ENCODE peak calls at places on chromosomes 4 and X, in eight cellular contexts. X is AG04450, T is uterus, V is progenitor cell of endocrine pancreas, L is SIG-M5, Z is cardiac fibroblast, B is breast epithelium, D is amniotic epithelial cell. U is an unnamed sample.

GRCh38 chrX:107775000-107775733 is 420 bp downstream of the TSC22D3 start:
- DNase-seq in X (no peak), T (no peak), V (no peak), L (no peak), Z (no peak), B (no peak), D (no peak), U (no peak)

GRCh38 chrX:87572911-87573310 is 55.3 kb downstream of the KLHL4 start:
- DNase-seq in X (no peak), T (no peak), V (no peak), L (no peak), Z (peak), B (no peak), D (peak), U (no peak)

GRCh38 chrX:104712515-104712914 is 146.5 kb downstream of the IL1RAPL2 start:
- DNase-seq in X (no peak), T (no peak), V (no peak), L (no peak), Z (no peak), B (no peak), D (no peak), U (no peak)

GRCh38 chrX:104318330-104319009 is 63.7 kb upstream of the ESX1 start:
- DNase-seq in X (no peak), T (no peak), V (no peak), L (no peak), Z (peak), B (no peak), D (peak), U (no peak)

GRCh38 chr4:1939664-1940509 is 68.7 kb downstream of the NSD2 start:
- DNase-seq in X (peak), T (no peak), V (no peak), L (no peak), Z (peak), B (no peak), D (peak), U (no peak)

GRCh38 chrX:69305333-69306062 is 140.2 kb upstream of the PJA1 start:
- DNase-seq in X (no peak), T (no peak), V (no peak), L (no peak), Z (no peak), B (no peak), D (no peak), U (no peak)

GRCh38 chrX:2478546-2479419 is 22.0 kb downstream of the DHRSX start:
- DNase-seq in X (no peak), T (no peak), V (no peak), L (no peak), Z (no peak), B (no peak), D (no peak), U (no peak)

GRCh38 chrX:40083120-40083978 is 14.4 kb downstream of the BCOR start:
- DNase-seq in X (no peak), T (peak), V (peak), L (no peak), Z (no peak), B (no peak), D (no peak), U (no peak)

GRCh38 chrX:21725498-21725897 is 32.4 kb downstream of the SMPX start:
- DNase-seq in X (peak), T (no peak), V (no peak), L (no peak), Z (peak), B (no peak), D (peak), U (no peak)

GRCh38 chr4:878796-879729 is 53.1 kb downstream of the GAK start:
- DNase-seq in X (no peak), T (no peak), V (no peak), L (no peak), Z (no peak), B (no peak), D (no peak), U (no peak)

GRCh38 chr4:20982544-20982943 is 282.3 kb downstream of the PACRGL start:
- DNase-seq in X (no peak), T (no peak), V (no peak), L (no peak), Z (no peak), B (no peak), D (no peak), U (no peak)

GRCh38 chr4:176925962-176926361 is 133.2 kb upstream of the VEGFC start:
- DNase-seq in X (no peak), T (no peak), V (no peak), L (no peak), Z (no peak), B (no peak), D (no peak), U (no peak)

GRCh38 chr4:73420615-73421014 is 15.4 kb upstream of the AFP start:
- DNase-seq in X (no peak), T (no peak), V (no peak), L (no peak), Z (no peak), B (no peak), D (no peak), U (no peak)

GRCh38 chr4:5376015-5376414 is 324.7 kb downstream of the STK32B start:
- DNase-seq in X (no peak), T (no peak), V (no peak), L (no peak), Z (no peak), B (no peak), D (no peak), U (no peak)

GRCh38 chr4:175066923-175067627 is 148.9 kb downstream of the ADAM29 start:
- DNase-seq in X (no peak), T (no peak), V (no peak), L (no peak), Z (no peak), B (no peak), D (no peak), U (no peak)

GRCh38 chr4:156889616-156890594 is 81.7 kb downstream of the PDGFC start:
- DNase-seq in X (peak), T (no peak), V (no peak), L (no peak), Z (peak), B (no peak), D (peak), U (no peak)

GRCh38 chr4:128347930-128348660 is 60.5 kb upstream of the PGRMC2 start:
- DNase-seq in X (no peak), T (no peak), V (no peak), L (no peak), Z (peak), B (no peak), D (peak), U (no peak)

GRCh38 chrX:40173662-40174593 is 76.2 kb upstream of the BCOR start:
- DNase-seq in X (no peak), T (peak), V (no peak), L (no peak), Z (no peak), B (no peak), D (peak), U (peak)

GRCh38 chr4:140748171-140748570 is 8.0 kb downstream of the TBC1D9 start:
- DNase-seq in X (no peak), T (no peak), V (no peak), L (no peak), Z (no peak), B (no peak), D (no peak), U (no peak)

GRCh38 chr4:646460-646859 is 21.1 kb downstream of the PDE6B start:
- DNase-seq in X (no peak), T (no peak), V (no peak), L (no peak), Z (no peak), B (no peak), D (no peak), U (no peak)

GRCh38 chrX:7191681-7192110 is 43.7 kb upstream of the PUDP start:
- DNase-seq in X (no peak), T (no peak), V (no peak), L (no peak), Z (peak), B (no peak), D (peak), U (no peak)

GRCh38 chrX:108468486-108468885 is 28.8 kb downstream of the COL4A5 start:
- DNase-seq in X (peak), T (no peak), V (no peak), L (no peak), Z (peak), B (no peak), D (peak), U (no peak)

GRCh38 chrX:103918050-103918449 is 44.4 kb upstream of the TMSB15B start:
- DNase-seq in X (no peak), T (peak), V (peak), L (no peak), Z (peak), B (no peak), D (peak), U (no peak)

GRCh38 chrX:49704692-49705404 is 9.1 kb upstream of the PAGE1 start:
- DNase-seq in X (no peak), T (no peak), V (no peak), L (no peak), Z (no peak), B (no peak), D (no peak), U (no peak)

GRCh38 chr4:185865901-185866328 is 53.9 kb upstream of the SORBS2 start:
- DNase-seq in X (no peak), T (no peak), V (no peak), L (no peak), Z (peak), B (no peak), D (peak), U (no peak)

GRCh38 chr4:83618431-83618830 is 82.5 kb downstream of the GPAT3 start:
- DNase-seq in X (peak), T (no peak), V (no peak), L (no peak), Z (peak), B (no peak), D (peak), U (no peak)

GRCh38 chrX:102959471-102959870 is 22.4 kb downstream of the RAB40AL start:
- DNase-seq in X (no peak), T (no peak), V (no peak), L (no peak), Z (peak), B (no peak), D (no peak), U (no peak)

GRCh38 chr4:110046588-110047049 is 133.9 kb downstream of the EGF start:
- DNase-seq in X (peak), T (no peak), V (no peak), L (no peak), Z (no peak), B (no peak), D (no peak), U (no peak)

GRCh38 chrX:136816970-136817369 is 36.2 kb upstream of the ARHGEF6 start:
- DNase-seq in X (no peak), T (no peak), V (no peak), L (no peak), Z (peak), B (no peak), D (peak), U (no peak)

GRCh38 chr4:153346031-153346430 is 1.5 kb downstream of the MND1 start:
- DNase-seq in X (no peak), T (no peak), V (no peak), L (no peak), Z (no peak), B (no peak), D (peak), U (no peak)

GRCh38 chr4:40448875-40449274 is 113.7 kb downstream of the CHRNA9 start:
- DNase-seq in X (no peak), T (no peak), V (no peak), L (no peak), Z (no peak), B (no peak), D (no peak), U (no peak)

GRCh38 chr4:53281438-53281837 is 84.4 kb downstream of the SCFD2 start:
- DNase-seq in X (no peak), T (no peak), V (no peak), L (no peak), Z (peak), B (no peak), D (peak), U (no peak)

GRCh38 chrX:38304010-38304409 is 23.3 kb downstream of the RPGR start:
- DNase-seq in X (no peak), T (no peak), V (no peak), L (no peak), Z (peak), B (no peak), D (peak), U (no peak)

GRCh38 chr4:15438939-15439524 is 11.2 kb downstream of the C1QTNF7 start:
- DNase-seq in X (no peak), T (no peak), V (no peak), L (no peak), Z (peak), B (no peak), D (no peak), U (no peak)

GRCh38 chrX:18146954-18147353 is 73.7 kb downstream of the BEND2 start:
- DNase-seq in X (no peak), T (no peak), V (peak), L (no peak), Z (peak), B (no peak), D (peak), U (no peak)

GRCh38 chrX:44025611-44026010 is 52.4 kb upstream of the NDP start:
- DNase-seq in X (no peak), T (no peak), V (no peak), L (no peak), Z (peak), B (no peak), D (peak), U (no peak)